ENCODE peak calls at places on chromosomes 13 and 19, in six cellular contexts. One of them, this sample, is unnamed. For H3K27me3, the result is how much of the 10 kb centered on the place peaks cover.

GRCh38 chr13:114224201-114224600 is 10.5 kb upstream of the CDC16 start:
- DNase-seq in uterus: no peak
- DNase-seq in astrocyte: no peak
- DNase-seq in heart right ventricle: no peak
- DNase-seq in lung: no peak
- DNase-seq in left lung: no peak
- DNase-seq in this sample: no peak

GRCh38 chr19:7863157-7863970 is 10.8 kb downstream of the PRR36 start:
- DNase-seq in uterus: no peak
- DNase-seq in astrocyte: no peak
- DNase-seq in heart right ventricle: no peak
- DNase-seq in lung: no peak
- DNase-seq in left lung: peak
- DNase-seq in this sample: no peak

GRCh38 chr19:49911381-49912145 is 14.9 kb upstream of the IL4I1 start:
- DNase-seq in uterus: no peak
- DNase-seq in astrocyte: no peak
- DNase-seq in heart right ventricle: no peak
- DNase-seq in lung: no peak
- DNase-seq in left lung: no peak
- DNase-seq in this sample: no peak

GRCh38 chr19:49890349-49891311 is 6.1 kb downstream of the IL4I1 start:
- DNase-seq in uterus: no peak
- DNase-seq in astrocyte: no peak
- DNase-seq in heart right ventricle: no peak
- DNase-seq in lung: no peak
- DNase-seq in left lung: peak
- DNase-seq in this sample: peak

GRCh38 chr19:1685046-1685445 is 32.6 kb upstream of the TCF3 start:
- DNase-seq in uterus: no peak
- DNase-seq in astrocyte: no peak
- DNase-seq in heart right ventricle: no peak
- DNase-seq in lung: no peak
- DNase-seq in left lung: no peak
- DNase-seq in this sample: no peak

GRCh38 chr19:3319643-3320353 is 46.6 kb upstream of the NFIC start:
- DNase-seq in uterus: no peak
- DNase-seq in astrocyte: peak
- DNase-seq in heart right ventricle: no peak
- DNase-seq in lung: no peak
- DNase-seq in left lung: peak
- DNase-seq in this sample: peak

GRCh38 chr13:79837741-79838450 is 356.9 kb downstream of the NDFIP2 start:
- DNase-seq in uterus: no peak
- DNase-seq in astrocyte: peak
- DNase-seq in heart right ventricle: no peak
- DNase-seq in lung: no peak
- DNase-seq in left lung: no peak
- DNase-seq in this sample: peak

GRCh38 chr19:44614313-44614712 is 950 bp downstream of the IGSF23 start:
- DNase-seq in uterus: no peak
- DNase-seq in astrocyte: no peak
- DNase-seq in heart right ventricle: no peak
- DNase-seq in lung: no peak
- DNase-seq in left lung: no peak
- DNase-seq in this sample: no peak

GRCh38 chr19:1082165-1082927 is 12.8 kb downstream of the POLR2E start:
- DNase-seq in uterus: no peak
- DNase-seq in astrocyte: no peak
- DNase-seq in heart right ventricle: no peak
- DNase-seq in lung: peak
- DNase-seq in left lung: peak
- DNase-seq in this sample: peak

GRCh38 chr19:40549007-40549708 is 27.5 kb upstream of the SHKBP1 start:
- DNase-seq in uterus: peak
- DNase-seq in astrocyte: peak
- DNase-seq in heart right ventricle: peak
- DNase-seq in lung: peak
- DNase-seq in left lung: peak
- DNase-seq in this sample: peak

GRCh38 chr13:29568731-29569130 is 26.8 kb downstream of the SLC7A1 start:
- DNase-seq in uterus: no peak
- DNase-seq in astrocyte: peak
- DNase-seq in heart right ventricle: no peak
- DNase-seq in lung: no peak
- DNase-seq in left lung: no peak
- DNase-seq in this sample: no peak

GRCh38 chr19:43735013-43735412 is 19.1 kb downstream of the IRGC start:
- DNase-seq in uterus: no peak
- DNase-seq in astrocyte: no peak
- DNase-seq in heart right ventricle: no peak
- DNase-seq in lung: no peak
- DNase-seq in left lung: no peak
- DNase-seq in this sample: no peak

GRCh38 chr13:46582190-46582589 is 29.2 kb downstream of the LRCH1 start:
- DNase-seq in uterus: no peak
- DNase-seq in astrocyte: no peak
- DNase-seq in heart right ventricle: no peak
- DNase-seq in lung: no peak
- DNase-seq in left lung: no peak
- DNase-seq in this sample: no peak

GRCh38 chr13:28655566-28655965 is 3.4 kb upstream of the POMP start:
- DNase-seq in uterus: no peak
- DNase-seq in astrocyte: peak
- DNase-seq in heart right ventricle: no peak
- DNase-seq in lung: no peak
- DNase-seq in left lung: no peak
- DNase-seq in this sample: peak

GRCh38 chr19:5288347-5288739 is 52.3 kb downstream of the PTPRS start:
- DNase-seq in uterus: no peak
- DNase-seq in astrocyte: no peak
- DNase-seq in heart right ventricle: no peak
- DNase-seq in lung: no peak
- DNase-seq in left lung: no peak
- DNase-seq in this sample: no peak

GRCh38 chr19:3365447-3366103 is 808 bp upstream of the NFIC start:
- DNase-seq in uterus: peak
- DNase-seq in astrocyte: peak
- DNase-seq in heart right ventricle: peak
- DNase-seq in lung: no peak
- DNase-seq in left lung: peak
- DNase-seq in this sample: peak

GRCh38 chr19:17721821-17722220 is 2.5 kb downstream of the MAP1S start:
- DNase-seq in uterus: no peak
- DNase-seq in astrocyte: no peak
- DNase-seq in heart right ventricle: peak
- DNase-seq in lung: peak
- DNase-seq in left lung: peak
- DNase-seq in this sample: peak

GRCh38 chr13:60351326-60351725 is 45.7 kb upstream of the TDRD3 start:
- DNase-seq in uterus: no peak
- DNase-seq in astrocyte: peak
- DNase-seq in heart right ventricle: no peak
- DNase-seq in lung: no peak
- DNase-seq in left lung: no peak
- DNase-seq in this sample: peak

GRCh38 chr19:5623397-5624153 is 692 bp downstream of the SAFB start:
- DNase-seq in uterus: no peak
- DNase-seq in astrocyte: no peak
- DNase-seq in heart right ventricle: peak
- DNase-seq in lung: no peak
- DNase-seq in left lung: no peak
- DNase-seq in this sample: no peak

GRCh38 chr13:45949161-45949560 is 97.6 kb upstream of the SIAH3 start:
- DNase-seq in uterus: no peak
- DNase-seq in astrocyte: peak
- DNase-seq in heart right ventricle: no peak
- DNase-seq in lung: no peak
- DNase-seq in left lung: no peak
- DNase-seq in this sample: no peak

GRCh38 chr19:20247016-20247683 is 80.1 kb downstream of the ZNF486 start:
- DNase-seq in uterus: peak
- DNase-seq in astrocyte: peak
- DNase-seq in heart right ventricle: peak
- DNase-seq in lung: peak
- DNase-seq in left lung: no peak
- DNase-seq in this sample: peak

GRCh38 chr19:1522838-1523237 is 1.0 kb upstream of the PLK5 start:
- DNase-seq in uterus: no peak
- DNase-seq in astrocyte: no peak
- DNase-seq in heart right ventricle: no peak
- DNase-seq in lung: no peak
- DNase-seq in left lung: no peak
- DNase-seq in this sample: no peak

DNA sequence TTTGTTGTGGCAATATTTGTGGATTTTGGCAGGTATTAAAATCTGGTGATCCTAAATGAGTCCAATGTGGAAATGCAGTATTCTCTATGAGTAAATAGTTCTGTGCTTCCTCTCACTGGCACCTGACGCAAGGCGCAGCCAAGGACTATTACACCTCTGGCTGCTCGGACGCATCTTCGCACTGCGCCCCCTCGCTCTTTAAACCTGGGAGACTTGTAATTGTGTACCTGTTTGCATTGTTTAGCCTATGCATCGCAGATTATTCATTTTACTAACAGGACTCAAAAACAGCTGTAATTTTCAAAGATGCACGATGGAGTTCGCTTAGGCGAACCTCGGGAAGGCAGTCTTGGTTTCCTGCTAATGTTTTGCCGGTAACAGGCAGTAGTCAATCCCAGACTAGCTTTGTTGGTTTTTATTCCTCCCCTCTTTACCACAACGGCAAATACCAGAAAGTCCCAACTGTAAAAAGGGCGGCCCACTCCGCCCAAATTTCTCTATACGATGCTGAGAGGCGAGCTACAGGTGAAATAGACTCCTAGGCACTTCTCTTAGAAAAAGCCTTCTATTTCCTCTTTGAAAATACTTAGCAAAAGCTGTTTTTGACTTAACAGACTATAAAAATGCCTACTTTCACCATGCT is 113.3 kb downstream of the KCNRG start:
- DNase-seq in uterus: no peak
- DNase-seq in astrocyte: no peak
- DNase-seq in heart right ventricle: no peak
- DNase-seq in lung: no peak
- DNase-seq in left lung: no peak
- DNase-seq in this sample: no peak
- H3K27me3 ChIP-seq in uterus: under half
- H3K27me3 ChIP-seq in astrocyte: half or more
- H3K27me3 ChIP-seq in heart right ventricle: under half
- H3K27me3 ChIP-seq in lung: under half
- H3K27me3 ChIP-seq in left lung: half or more
- H3K27me3 ChIP-seq in this sample: under half

GRCh38 chr19:51824603-51825002 is 29.6 kb downstream of the FPR3 start:
- DNase-seq in uterus: no peak
- DNase-seq in astrocyte: no peak
- DNase-seq in heart right ventricle: no peak
- DNase-seq in lung: no peak
- DNase-seq in left lung: no peak
- DNase-seq in this sample: no peak

GRCh38 chr19:51830263-51830662 is 35.3 kb downstream of the FPR3 start:
- DNase-seq in uterus: no peak
- DNase-seq in astrocyte: no peak
- DNase-seq in heart right ventricle: no peak
- DNase-seq in lung: no peak
- DNase-seq in left lung: no peak
- DNase-seq in this sample: peak
- TF ChIP-seq CTCF in uterus: peak
- TF ChIP-seq CTCF in astrocyte: no peak
- TF ChIP-seq CTCF in heart right ventricle: no peak
- TF ChIP-seq CTCF in lung: peak
- TF ChIP-seq CTCF in left lung: peak
- TF ChIP-seq CTCF in this sample: no peak

GRCh38 chr13:61414686-61415664 is 674 bp downstream of the PCDH20 start:
- DNase-seq in uterus: peak
- DNase-seq in astrocyte: peak
- DNase-seq in heart right ventricle: no peak
- DNase-seq in lung: peak
- DNase-seq in left lung: peak
- DNase-seq in this sample: peak

GRCh38 chr13:61413572-61413971 is 2.1 kb downstream of the PCDH20 start:
- DNase-seq in uterus: no peak
- DNase-seq in astrocyte: no peak
- DNase-seq in heart right ventricle: no peak
- DNase-seq in lung: no peak
- DNase-seq in left lung: peak
- DNase-seq in this sample: no peak

GRCh38 chr13:61414136-61414535 is 1.5 kb downstream of the PCDH20 start:
- DNase-seq in uterus: no peak
- DNase-seq in astrocyte: no peak
- DNase-seq in heart right ventricle: no peak
- DNase-seq in lung: no peak
- DNase-seq in left lung: no peak
- DNase-seq in this sample: no peak

GRCh38 chr13:61417171-61417570 is 1.5 kb upstream of the PCDH20 start:
- DNase-seq in uterus: no peak
- DNase-seq in astrocyte: no peak
- DNase-seq in heart right ventricle: no peak
- DNase-seq in lung: no peak
- DNase-seq in left lung: peak
- DNase-seq in this sample: no peak

GRCh38 chr13:61415749-61416148 is at the start of gene PCDH20:
- DNase-seq in uterus: no peak
- DNase-seq in astrocyte: no peak
- DNase-seq in heart right ventricle: no peak
- DNase-seq in lung: no peak
- DNase-seq in left lung: no peak
- DNase-seq in this sample: no peak
- H3K27me3 ChIP-seq in uterus: under half
- H3K27me3 ChIP-seq in astrocyte: under half
- H3K27me3 ChIP-seq in heart right ventricle: under half
- H3K27me3 ChIP-seq in lung: under half
- H3K27me3 ChIP-seq in left lung: under half
- H3K27me3 ChIP-seq in this sample: under half

GRCh38 chr19:34662919-34663318 is 14.0 kb downstream of the SCGB2B2 start:
- DNase-seq in uterus: no peak
- DNase-seq in astrocyte: no peak
- DNase-seq in heart right ventricle: no peak
- DNase-seq in lung: no peak
- DNase-seq in left lung: no peak
- DNase-seq in this sample: peak
- TF ChIP-seq CTCF in uterus: no peak
- TF ChIP-seq CTCF in astrocyte: no peak
- TF ChIP-seq CTCF in heart right ventricle: no peak
- TF ChIP-seq CTCF in lung: no peak
- TF ChIP-seq CTCF in left lung: peak
- TF ChIP-seq CTCF in this sample: peak